ENCODE peak calls at places on chromosomes 13 and 19, in five cellular contexts. M is esophagus squamous epithelium, V is stomach, H is vagina, J is endothelial cell of umbilical vein. G is an unnamed sample. For H3K4me1, the result is how much of the 10 kb centered on the place peaks cover.

GRCh38 chr13:113785051-113786010 is 26.3 kb downstream of the TMEM255B start:
- DNase-seq in V (no peak), M (no peak), J (peak), H (no peak), G (no peak)

GRCh38 chr19:17074628-17075034 is 621 bp downstream of the HAUS8 start:
- DNase-seq in J (no peak), H (no peak), M (no peak), V (no peak), G (no peak)

GRCh38 chr13:111484129-111484925 is 163.9 kb downstream of the TEX29 start:
- DNase-seq in H (no peak), M (no peak), V (peak), J (no peak), G (no peak)

GRCh38 chr13:48400820-48401219 is 12.1 kb downstream of the LPAR6 start:
- DNase-seq in V (no peak), M (no peak), J (peak), H (no peak), G (no peak)

GRCh38 chr19:19997656-19998268 is 41.5 kb downstream of the ZNF682 start:
- DNase-seq in H (no peak), M (no peak), V (peak), J (no peak), G (no peak)

GRCh38 chr13:32017449-32017848 is 14.1 kb upstream of the FRY start:
- DNase-seq in J (no peak), H (no peak), V (no peak), M (no peak), G (no peak)

GRCh38 chr19:15780595-15781418 is 6.7 kb upstream of the OR10H5 start:
- DNase-seq in V (no peak), M (no peak), J (no peak), H (peak), G (no peak)

GRCh38 chr19:32471095-32471494 is 65.5 kb downstream of the DPY19L3 start:
- DNase-seq in V (no peak), J (no peak), H (no peak), M (no peak), G (no peak)

GRCh38 chr13:99415851-99416331 is 85.4 kb upstream of the TM9SF2 start:
- DNase-seq in V (no peak), J (no peak), M (no peak), H (no peak), G (no peak)

GRCh38 chr19:55373993-55374757 is 2.5 kb upstream of the TMEM190 start:
- DNase-seq in H (no peak), J (no peak), M (no peak), V (no peak), G (no peak)

GRCh38 chr13:51246411-51247298 is 24.5 kb downstream of the FAM124A start:
- DNase-seq in J (no peak), V (no peak), M (no peak), H (peak), G (no peak)

GRCh38 chr19:7888145-7888825 is at the start of gene LRRC8E:
- DNase-seq in M (no peak), J (peak), H (no peak), V (peak), G (no peak)

GRCh38 chr13:95679722-95680121 is 2.8 kb downstream of the DNAJC3 start:
- DNase-seq in V (no peak), M (no peak), J (peak), H (no peak), G (no peak)
- H3K4me3 ChIP-seq in V (no peak), M (no peak), J (no peak), H (no peak), G (no peak)

GRCh38 chr13:112726018-112726767 is 36.4 kb downstream of the ATP11A start:
- DNase-seq in H (no peak), M (no peak), V (no peak), J (no peak), G (no peak)
- H3K4me1 ChIP-seq in H (under half), M (under half), V (under half), J (under half), G (under half)

DNA sequence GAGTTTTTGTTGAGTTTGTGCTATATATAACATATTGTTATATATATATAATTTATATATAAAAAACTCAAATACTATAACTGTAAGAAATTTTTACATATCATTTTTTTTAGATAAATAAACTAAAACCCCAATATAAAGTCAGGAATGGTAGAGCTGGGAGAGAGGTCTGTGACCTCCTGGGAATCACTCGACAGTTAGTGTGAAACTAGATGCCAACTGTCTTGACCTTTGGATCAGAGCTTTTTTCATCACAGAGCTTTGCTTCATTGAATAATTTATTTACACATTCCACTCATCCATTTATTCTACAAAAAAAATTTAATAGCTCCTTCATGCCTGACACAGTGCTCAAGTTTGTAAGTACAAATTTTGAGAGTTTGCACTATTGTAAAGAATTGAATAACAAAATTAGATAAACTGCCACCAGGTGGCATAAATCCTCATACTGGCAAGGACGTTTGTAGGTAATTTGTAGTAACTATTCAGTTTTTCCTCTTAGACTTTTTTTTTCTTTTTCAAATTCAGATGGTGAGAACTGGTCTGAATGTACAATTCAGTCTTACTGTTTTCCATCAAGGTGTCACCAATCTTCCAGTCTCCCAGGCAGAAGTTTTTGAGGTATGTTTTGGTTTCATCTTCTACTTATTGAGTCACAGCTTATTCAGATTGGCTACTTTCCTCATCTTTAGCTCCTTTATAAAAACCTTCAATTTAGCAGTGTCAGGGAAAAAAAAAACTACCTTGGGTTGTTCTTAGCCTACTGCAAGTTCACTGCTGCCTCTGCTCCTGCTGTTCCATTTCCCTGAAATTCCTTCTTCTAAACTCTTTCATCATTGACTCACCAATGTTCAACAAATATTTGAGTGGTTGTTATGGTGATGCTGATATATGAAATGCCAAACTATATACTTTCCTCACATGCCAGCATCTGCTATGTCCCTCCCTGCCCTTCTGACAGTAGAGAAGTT is 28.7 kb downstream of the LACC1 start:
- DNase-seq in H (no peak), J (peak), M (no peak), V (no peak), G (no peak)
- TF ChIP-seq CTCF in H (peak), J (peak), M (peak), V (no peak), G (peak)

GRCh38 chr13:23560571-23561089 is 9.6 kb upstream of the TNFRSF19 start:
- DNase-seq in J (no peak), M (no peak), H (no peak), V (no peak), G (no peak)

GRCh38 chr13:23557733-23558132 is 12.5 kb upstream of the TNFRSF19 start:
- DNase-seq in V (no peak), H (no peak), J (no peak), M (no peak), G (no peak)

GRCh38 chr13:23557043-23557442 is 13.2 kb upstream of the TNFRSF19 start:
- DNase-seq in V (no peak), H (no peak), M (no peak), J (no peak), G (no peak)

GRCh38 chr13:23561261-23561660 is 9.0 kb upstream of the TNFRSF19 start:
- DNase-seq in J (no peak), H (no peak), V (no peak), M (no peak), G (no peak)

DNA sequence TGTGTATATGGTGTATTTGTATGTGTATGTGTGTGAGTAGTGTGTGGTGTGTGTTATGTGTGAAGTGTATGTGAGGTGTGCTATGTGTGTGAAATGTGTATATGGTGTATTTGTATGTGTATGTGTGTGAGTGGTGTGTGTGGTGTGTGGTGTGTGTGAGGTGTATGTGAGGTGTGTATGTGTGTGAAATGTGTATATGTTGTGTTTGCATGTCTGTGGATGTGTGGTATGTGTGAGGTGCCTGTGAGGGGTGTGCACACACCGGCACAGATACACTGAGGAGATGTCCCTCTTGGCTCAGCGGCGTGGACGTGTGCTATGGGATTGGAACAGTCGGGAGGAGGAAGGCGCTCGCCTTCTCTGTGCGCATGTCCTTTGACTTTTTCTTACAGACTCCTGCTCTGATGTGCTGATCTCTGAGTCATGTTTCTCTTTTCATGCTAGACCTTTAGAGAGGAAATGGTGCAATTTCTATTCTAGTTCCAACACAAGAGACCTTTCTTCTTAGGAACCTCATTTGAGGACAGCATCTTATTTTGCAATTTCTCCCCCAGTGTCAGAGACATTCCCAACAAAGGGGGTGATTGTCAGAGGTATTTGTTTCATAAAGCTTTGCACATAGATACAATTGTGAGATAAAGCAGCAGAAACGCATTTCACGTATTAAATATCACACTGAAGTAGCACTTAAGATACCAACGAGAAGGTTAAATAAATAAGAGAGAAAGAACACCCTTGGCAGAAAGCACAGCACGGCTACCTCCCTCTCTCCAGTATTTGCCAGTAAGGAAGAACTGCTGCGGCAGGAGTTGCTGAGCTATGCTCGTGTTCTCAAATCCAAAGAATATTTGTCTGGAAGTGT is 11.3 kb upstream of the TNFRSF19 start:
- DNase-seq in H (no peak), J (peak), M (no peak), V (peak), G (no peak)
- H3K4me3 ChIP-seq in H (peak), J (no peak), M (no peak), V (no peak), G (peak)

DNA sequence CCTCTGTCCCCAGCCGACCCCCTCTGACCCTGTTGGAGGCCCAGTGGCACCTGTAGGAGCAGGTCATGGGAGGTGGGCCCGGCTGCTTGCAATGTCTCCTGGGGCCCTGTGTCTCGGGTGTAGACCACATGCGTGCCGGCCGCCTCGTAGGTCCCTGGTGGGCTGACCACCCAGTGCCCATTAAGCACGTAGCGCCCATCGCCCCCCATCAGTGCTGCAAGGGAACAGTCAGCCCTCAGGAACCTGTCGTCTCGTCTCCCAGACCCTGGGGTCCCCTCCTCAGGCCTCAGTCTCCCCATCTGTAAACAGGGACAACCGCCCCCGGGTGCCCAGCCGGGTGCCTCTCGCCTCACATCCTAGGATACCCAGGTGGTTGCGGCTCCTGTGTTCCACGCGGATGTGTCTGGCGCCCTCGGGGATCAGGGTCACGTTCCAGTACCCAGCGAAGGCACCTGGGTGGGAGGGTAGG is 5.6 kb downstream of the ADAMTSL5 start:
- DNase-seq in V (no peak), M (no peak), H (no peak), J (no peak), G (no peak)
- H3K4me1 ChIP-seq in V (under half), M (under half), H (half or more), J (under half), G (under half)

G was measured in thoracic aorta.